ENCODE peak calls at places on chromosomes 5 and 9, in seven cellular contexts. C is NCI-H2081 treated with DMSO at 0.1 percent for 48 hours, J is AG09319, E is tibial artery, I is frontal cortex, D is EL, K is body of pancreas. M is an unnamed sample.

GRCh38 chr9:134809296-134809695 is 71.3 kb upstream of the FCN2 start:
- DNase-seq in C (no peak), J (no peak), E (no peak), I (no peak), D (no peak), K (no peak), M (no peak)

GRCh38 chr5:160159991-160160826 is 41.0 kb upstream of the PWWP2A start:
- DNase-seq in C (peak; percentile 79), J (no peak), E (no peak), I (no peak), D (no peak), K (peak; percentile 17), M (no peak)

GRCh38 chr9:7963026-7963425 is 163.4 kb upstream of the DMAC1 start:
- DNase-seq in C (no peak), J (no peak), E (no peak), I (no peak), D (no peak), K (no peak), M (no peak)

GRCh38 chr9:135993840-135994776 is 32.9 kb upstream of the UBAC1 start:
- DNase-seq in C (no peak), J (no peak), E (no peak), I (no peak), D (no peak), K (no peak), M (no peak)

GRCh38 chr9:69243116-69243515 is 69.0 kb downstream of the TJP2 start:
- DNase-seq in C (no peak), J (no peak), E (no peak), I (no peak), D (no peak), K (no peak), M (no peak)

GRCh38 chr5:53991942-53992341 is 318.4 kb downstream of the ARL15 start:
- DNase-seq in C (no peak), J (no peak), E (no peak), I (no peak), D (peak; percentile 40), K (no peak), M (no peak)

GRCh38 chr9:137138701-137139467 is at the start of gene GRIN1:
- DNase-seq in C (no peak), J (no peak), E (no peak), I (peak; percentile 68), D (no peak), K (peak; percentile 64), M (no peak)

GRCh38 chr9:96139592-96140251 is 162.3 kb downstream of the HSD17B3 start:
- DNase-seq in C (peak; percentile 89), J (peak; percentile 87), E (peak; percentile 90), I (no peak), D (peak; percentile 84), K (no peak), M (no peak)

GRCh38 chr9:4197548-4197947 is 102.3 kb downstream of the GLIS3 start:
- DNase-seq in C (no peak), J (no peak), E (no peak), I (no peak), D (peak; percentile 20), K (no peak), M (no peak)

GRCh38 chr9:4344946-4345345 is 45.1 kb upstream of the GLIS3 start:
- DNase-seq in C (no peak), J (no peak), E (no peak), I (no peak), D (no peak), K (peak; percentile 33), M (no peak)

GRCh38 chr5:126675338-126675737 is 74.6 kb downstream of the PHAX start:
- DNase-seq in C (no peak), J (no peak), E (no peak), I (no peak), D (no peak), K (no peak), M (no peak)

GRCh38 chr9:31030741-31031202 is 1353.7 kb upstream of the ACO1 start:
- DNase-seq in C (no peak), J (no peak), E (no peak), I (no peak), D (no peak), K (no peak), M (no peak)

M was measured in activated B cell treated with CpG ODN at 0.5 μM for 24 hours.